ENCODE peak calls at places on chromosomes 12 and 14, in ten cellular contexts. K is activated CD4-positive, alpha-beta T cell treated with anti-CD3 and anti-CD28 coated beads for 1 hour; S is AG20443; I is WTC11; U is CD8-positive, alpha-beta T cell; X is NCI-H1092; P is substantia nigra; W is anterior cingulate cortex; R is stimulated activated CD4-positive, alpha-beta T cell treated with anti-CD3 and anti-CD28 coated beads, Interleukin-1b, Interleukin-23, amount 100 ng/mL, for 24 hours; O is T follicular helper cell. B is an unnamed sample.

GRCh38 chr14:90213099-90213748 is 43.1 kb upstream of the PSMC1 start:
- DNase-seq in P (no peak), O (no peak), W (no peak), K (no peak), X (no peak), S (no peak), R (no peak), U (no peak), I (no peak), B (no peak)

GRCh38 chr12:112131686-112132085 is 6.3 kb downstream of the TRAFD1 start:
- DNase-seq in P (no peak), R (no peak), I (no peak), U (no peak), X (no peak), W (no peak), K (no peak), S (no peak), O (no peak), B (no peak)

GRCh38 chr14:100578552-100578951 is 8.7 kb downstream of the BEGAIN start:
- DNase-seq in K (no peak), O (no peak), W (no peak), R (no peak), P (no peak), I (peak; percentile 1), S (no peak), X (no peak), U (no peak), B (no peak)

GRCh38 chr12:53232641-53233538 is 881 bp upstream of the RARG start:
- DNase-seq in S (peak; percentile 73), W (peak; percentile 28), I (peak; percentile 52), X (no peak), U (no peak), R (no peak), O (peak; percentile 26), P (no peak), K (no peak), B (no peak)

GRCh38 chr12:53107122-53107521 is 3.8 kb downstream of the SOAT2 start:
- DNase-seq in P (no peak), I (no peak), W (no peak), U (no peak), K (no peak), S (no peak), R (no peak), O (no peak), X (no peak), B (no peak)

GRCh38 chr14:34012978-34013713 is 62.3 kb upstream of the EGLN3 start:
- DNase-seq in S (no peak), W (no peak), P (no peak), R (no peak), X (no peak), K (no peak), O (no peak), I (no peak), U (no peak), B (no peak)

GRCh38 chr12:91817512-91817911 is 328.1 kb downstream of the BTG1 start:
- DNase-seq in S (no peak), U (no peak), R (no peak), I (no peak), O (no peak), X (no peak), K (no peak), P (no peak), W (no peak), B (no peak)

GRCh38 chr14:40252817-40253447 is 820.7 kb upstream of the FBXO33 start:
- DNase-seq in P (no peak), K (no peak), R (no peak), O (no peak), I (peak; percentile 11), S (no peak), X (no peak), U (no peak), W (no peak), B (peak; percentile 7)

GRCh38 chr12:53115891-53116675 is 12.8 kb downstream of the SOAT2 start:
- DNase-seq in X (no peak), W (no peak), I (no peak), O (no peak), U (no peak), K (no peak), R (no peak), S (no peak), P (no peak), B (no peak)

GRCh38 chr14:105852378-105853088 is 326.1 kb downstream of the TMEM121 start:
- DNase-seq in O (no peak), W (no peak), U (no peak), P (no peak), I (no peak), S (no peak), X (no peak), K (no peak), R (no peak), B (no peak)